ENCODE peak calls at places on chromosomes 3 and 15, in nine cellular contexts. One of them, this sample, is unnamed.

GRCh38 chr3:47661121-47661752 is 82.6 kb upstream of the CSPG5 start:
- DNase-seq in astrocyte: peak; percentile 69
- DNase-seq in Peyer's patch: no peak
- DNase-seq in MM.1S: no peak
- DNase-seq in hepatocyte: peak; percentile 29
- DNase-seq in cardiac muscle cell: no peak
- DNase-seq in CD8-positive, alpha-beta T cell: no peak
- DNase-seq in ovary: no peak
- DNase-seq in esophagus muscularis mucosa: no peak
- DNase-seq in this sample: peak; percentile 56

GRCh38 chr15:94206463-94207167 is 24.7 kb upstream of the MCTP2 start:
- DNase-seq in cardiac muscle cell: no peak
- DNase-seq in hepatocyte: no peak
- DNase-seq in CD8-positive, alpha-beta T cell: no peak
- DNase-seq in astrocyte: peak; percentile 61
- DNase-seq in esophagus muscularis mucosa: no peak
- DNase-seq in MM.1S: no peak
- DNase-seq in Peyer's patch: no peak
- DNase-seq in ovary: no peak
- DNase-seq in this sample: peak; percentile 96

GRCh38 chr3:16203031-16203430 is 28.6 kb downstream of the GALNT15 start:
- DNase-seq in esophagus muscularis mucosa: no peak
- DNase-seq in CD8-positive, alpha-beta T cell: no peak
- DNase-seq in hepatocyte: no peak
- DNase-seq in cardiac muscle cell: no peak
- DNase-seq in astrocyte: peak; percentile 84
- DNase-seq in Peyer's patch: no peak
- DNase-seq in ovary: no peak
- DNase-seq in MM.1S: no peak
- DNase-seq in this sample: peak; percentile 62

GRCh38 chr3:59424268-59425010 is 374.6 kb upstream of the CFAP20DC start:
- DNase-seq in hepatocyte: no peak
- DNase-seq in astrocyte: peak; percentile 91
- DNase-seq in cardiac muscle cell: no peak
- DNase-seq in esophagus muscularis mucosa: no peak
- DNase-seq in MM.1S: peak; percentile 88
- DNase-seq in Peyer's patch: no peak
- DNase-seq in CD8-positive, alpha-beta T cell: no peak
- DNase-seq in ovary: no peak
- DNase-seq in this sample: peak; percentile 92

GRCh38 chr3:89300519-89300918 is 193.1 kb downstream of the EPHA3 start:
- DNase-seq in Peyer's patch: no peak
- DNase-seq in hepatocyte: no peak
- DNase-seq in CD8-positive, alpha-beta T cell: no peak
- DNase-seq in cardiac muscle cell: no peak
- DNase-seq in esophagus muscularis mucosa: no peak
- DNase-seq in ovary: no peak
- DNase-seq in MM.1S: no peak
- DNase-seq in astrocyte: peak; percentile 50
- DNase-seq in this sample: no peak

GRCh38 chr15:25545017-25545416 is 106.2 kb upstream of the UBE3A start:
- DNase-seq in cardiac muscle cell: no peak
- DNase-seq in Peyer's patch: no peak
- DNase-seq in ovary: no peak
- DNase-seq in hepatocyte: no peak
- DNase-seq in astrocyte: peak; percentile 72
- DNase-seq in CD8-positive, alpha-beta T cell: no peak
- DNase-seq in esophagus muscularis mucosa: no peak
- DNase-seq in MM.1S: no peak
- DNase-seq in this sample: peak; percentile 75

GRCh38 chr15:98966036-98966787 is 41.4 kb downstream of the PGPEP1L start:
- DNase-seq in MM.1S: no peak
- DNase-seq in esophagus muscularis mucosa: no peak
- DNase-seq in CD8-positive, alpha-beta T cell: no peak
- DNase-seq in Peyer's patch: no peak
- DNase-seq in ovary: no peak
- DNase-seq in astrocyte: peak; percentile 35
- DNase-seq in hepatocyte: no peak
- DNase-seq in cardiac muscle cell: peak; percentile 11
- DNase-seq in this sample: no peak

GRCh38 chr3:94811836-94812235 is 749.0 kb downstream of the NSUN3 start:
- DNase-seq in astrocyte: no peak
- DNase-seq in ovary: no peak
- DNase-seq in hepatocyte: no peak
- DNase-seq in Peyer's patch: no peak
- DNase-seq in MM.1S: no peak
- DNase-seq in esophagus muscularis mucosa: no peak
- DNase-seq in CD8-positive, alpha-beta T cell: no peak
- DNase-seq in cardiac muscle cell: no peak
- DNase-seq in this sample: no peak

GRCh38 chr3:176505878-176506621 is 691.2 kb downstream of the TBL1XR1 start:
- DNase-seq in MM.1S: no peak
- DNase-seq in astrocyte: no peak
- DNase-seq in esophagus muscularis mucosa: no peak
- DNase-seq in ovary: no peak
- DNase-seq in CD8-positive, alpha-beta T cell: no peak
- DNase-seq in Peyer's patch: no peak
- DNase-seq in hepatocyte: no peak
- DNase-seq in cardiac muscle cell: no peak
- DNase-seq in this sample: no peak

GRCh38 chr3:184639351-184639750 is 72.5 kb downstream of the MAGEF1 start:
- DNase-seq in hepatocyte: no peak
- DNase-seq in Peyer's patch: no peak
- DNase-seq in ovary: no peak
- DNase-seq in cardiac muscle cell: no peak
- DNase-seq in CD8-positive, alpha-beta T cell: no peak
- DNase-seq in astrocyte: no peak
- DNase-seq in MM.1S: no peak
- DNase-seq in esophagus muscularis mucosa: no peak
- DNase-seq in this sample: no peak

GRCh38 chr15:64334530-64334929 is 21.4 kb downstream of the CSNK1G1 start:
- DNase-seq in hepatocyte: no peak
- DNase-seq in Peyer's patch: peak; percentile 66
- DNase-seq in MM.1S: no peak
- DNase-seq in ovary: no peak
- DNase-seq in CD8-positive, alpha-beta T cell: peak; percentile 6
- DNase-seq in esophagus muscularis mucosa: no peak
- DNase-seq in astrocyte: no peak
- DNase-seq in cardiac muscle cell: peak; percentile 3
- DNase-seq in this sample: peak; percentile 9

GRCh38 chr3:182980204-182981037 is at the start of gene DCUN1D1:
- DNase-seq in esophagus muscularis mucosa: no peak
- DNase-seq in astrocyte: peak; percentile 60
- DNase-seq in cardiac muscle cell: peak; percentile 94
- DNase-seq in hepatocyte: peak; percentile 95
- DNase-seq in ovary: peak; percentile 88
- DNase-seq in CD8-positive, alpha-beta T cell: peak; percentile 83
- DNase-seq in MM.1S: peak; percentile 94
- DNase-seq in Peyer's patch: peak; percentile 92
- DNase-seq in this sample: peak; percentile 55

DNA sequence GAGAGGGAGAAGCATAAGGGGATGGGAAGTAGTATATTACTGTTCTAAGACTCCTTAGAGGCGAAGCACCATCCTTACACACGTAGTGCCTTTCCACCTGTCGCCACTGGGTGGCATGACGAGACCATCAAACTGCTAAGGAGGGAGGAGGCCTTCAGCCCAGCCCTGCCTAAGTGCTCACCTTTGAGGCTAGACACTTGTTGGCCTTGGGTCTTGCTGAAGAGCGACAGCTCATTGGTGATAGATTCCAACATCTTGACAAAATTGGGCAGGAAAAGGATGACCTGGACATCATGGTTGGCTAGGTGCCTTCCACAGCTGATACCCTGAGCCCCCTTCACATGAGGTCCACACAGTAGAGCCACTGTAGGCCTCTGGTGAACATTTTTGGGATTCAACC is 19.6 kb downstream of the CLK3 start:
- DNase-seq in hepatocyte: peak; percentile 81
- DNase-seq in ovary: peak; percentile 61
- DNase-seq in esophagus muscularis mucosa: no peak
- DNase-seq in Peyer's patch: peak; percentile 78
- DNase-seq in MM.1S: peak; percentile 76
- DNase-seq in CD8-positive, alpha-beta T cell: peak; percentile 53
- DNase-seq in astrocyte: peak; percentile 29
- DNase-seq in cardiac muscle cell: peak; percentile 68
- DNase-seq in this sample: peak; percentile 59
- TF ChIP-seq CTCF in hepatocyte: peak; percentile 82
- TF ChIP-seq CTCF in ovary: peak; percentile 75
- TF ChIP-seq CTCF in esophagus muscularis mucosa: peak; percentile 85
- TF ChIP-seq CTCF in Peyer's patch: peak; percentile 86
- TF ChIP-seq CTCF in MM.1S: peak; percentile 95
- TF ChIP-seq CTCF in CD8-positive, alpha-beta T cell: peak; percentile 82
- TF ChIP-seq CTCF in astrocyte: peak; percentile 85
- TF ChIP-seq CTCF in cardiac muscle cell: peak; percentile 87
- TF ChIP-seq CTCF in this sample: peak; percentile 84

DNA sequence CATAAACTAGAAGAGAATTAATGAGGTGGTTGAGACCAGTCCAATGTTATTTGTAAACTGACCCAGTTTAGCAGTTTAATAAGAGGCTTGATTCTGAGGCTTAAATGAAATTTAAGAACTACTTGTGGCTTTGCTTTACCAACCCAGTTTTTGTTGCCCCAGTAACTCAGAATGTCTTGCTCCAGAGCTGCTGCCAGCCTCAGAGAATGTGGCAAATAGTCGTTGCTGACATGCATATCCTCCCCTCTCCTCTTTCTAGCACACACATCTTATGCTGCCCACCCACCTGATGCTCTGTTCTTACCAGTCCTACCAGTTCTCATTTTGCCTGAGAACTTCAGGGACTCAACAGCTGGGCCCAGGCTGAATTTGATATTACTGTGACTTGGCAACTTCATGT is 92.4 kb upstream of the TSC22D2 start:
- DNase-seq in hepatocyte: no peak
- DNase-seq in Peyer's patch: no peak
- DNase-seq in esophagus muscularis mucosa: no peak
- DNase-seq in MM.1S: no peak
- DNase-seq in CD8-positive, alpha-beta T cell: no peak
- DNase-seq in cardiac muscle cell: no peak
- DNase-seq in ovary: no peak
- DNase-seq in astrocyte: no peak
- DNase-seq in this sample: no peak
- H3K36me3 ChIP-seq in hepatocyte: no peaks in the 10 kb centered on the region
- H3K36me3 ChIP-seq in Peyer's patch: no peaks in the 10 kb centered on the region
- H3K36me3 ChIP-seq in esophagus muscularis mucosa: no peaks in the 10 kb centered on the region
- H3K36me3 ChIP-seq in MM.1S: no peaks in the 10 kb centered on the region
- H3K36me3 ChIP-seq in CD8-positive, alpha-beta T cell: no peaks in the 10 kb centered on the region
- H3K36me3 ChIP-seq in cardiac muscle cell: no peaks in the 10 kb centered on the region
- H3K36me3 ChIP-seq in ovary: no peaks in the 10 kb centered on the region
- H3K36me3 ChIP-seq in astrocyte: no peaks in the 10 kb centered on the region
- H3K36me3 ChIP-seq in this sample: no peaks in the 10 kb centered on the region

GRCh38 chr15:74324714-74325113 is 42.7 kb downstream of the CYP11A1 start:
- DNase-seq in esophagus muscularis mucosa: no peak
- DNase-seq in astrocyte: no peak
- DNase-seq in ovary: no peak
- DNase-seq in cardiac muscle cell: no peak
- DNase-seq in hepatocyte: no peak
- DNase-seq in Peyer's patch: no peak
- DNase-seq in CD8-positive, alpha-beta T cell: no peak
- DNase-seq in MM.1S: no peak
- DNase-seq in this sample: no peak

GRCh38 chr15:74326759-74327158 is 40.7 kb downstream of the CYP11A1 start:
- DNase-seq in Peyer's patch: no peak
- DNase-seq in MM.1S: no peak
- DNase-seq in astrocyte: no peak
- DNase-seq in ovary: peak; percentile 95
- DNase-seq in esophagus muscularis mucosa: no peak
- DNase-seq in hepatocyte: no peak
- DNase-seq in cardiac muscle cell: no peak
- DNase-seq in CD8-positive, alpha-beta T cell: no peak
- DNase-seq in this sample: no peak

GRCh38 chr15:74330861-74331408 is 36.5 kb downstream of the CYP11A1 start:
- DNase-seq in ovary: no peak
- DNase-seq in CD8-positive, alpha-beta T cell: no peak
- DNase-seq in esophagus muscularis mucosa: no peak
- DNase-seq in MM.1S: no peak
- DNase-seq in cardiac muscle cell: no peak
- DNase-seq in hepatocyte: no peak
- DNase-seq in Peyer's patch: peak; percentile 43
- DNase-seq in astrocyte: no peak
- DNase-seq in this sample: no peak

GRCh38 chr15:74328331-74329056 is 39.0 kb downstream of the CYP11A1 start:
- DNase-seq in Peyer's patch: no peak
- DNase-seq in MM.1S: no peak
- DNase-seq in ovary: no peak
- DNase-seq in esophagus muscularis mucosa: no peak
- DNase-seq in hepatocyte: no peak
- DNase-seq in cardiac muscle cell: no peak
- DNase-seq in astrocyte: no peak
- DNase-seq in CD8-positive, alpha-beta T cell: no peak
- DNase-seq in this sample: no peak

DNA sequence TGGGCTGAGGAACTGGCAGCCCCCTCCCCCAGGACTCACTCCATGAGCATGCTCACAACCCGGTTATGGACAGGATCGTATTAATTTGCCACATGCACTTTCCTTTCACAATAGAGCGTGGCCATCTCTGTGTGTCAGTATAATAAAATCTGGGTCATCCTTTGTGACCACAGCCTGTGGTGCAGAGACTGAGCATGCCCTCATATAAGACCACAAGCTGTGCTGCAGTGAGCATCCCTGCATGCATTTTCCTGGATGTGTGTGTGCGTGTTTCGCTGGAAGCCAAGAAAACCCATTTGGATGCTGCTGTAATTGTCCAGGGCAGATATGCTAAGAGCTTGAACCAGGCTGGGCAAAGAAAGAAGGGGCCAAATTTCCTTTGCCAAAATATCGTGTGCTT is 39.7 kb downstream of the CYP11A1 start:
- DNase-seq in esophagus muscularis mucosa: no peak
- DNase-seq in Peyer's patch: no peak
- DNase-seq in cardiac muscle cell: no peak
- DNase-seq in CD8-positive, alpha-beta T cell: no peak
- DNase-seq in ovary: no peak
- DNase-seq in astrocyte: no peak
- DNase-seq in hepatocyte: no peak
- DNase-seq in MM.1S: no peak
- DNase-seq in this sample: no peak
- H3K27me3 ChIP-seq in esophagus muscularis mucosa: no peaks in the 10 kb centered on the region
- H3K27me3 ChIP-seq in Peyer's patch: no peaks in the 10 kb centered on the region
- H3K27me3 ChIP-seq in cardiac muscle cell: no peaks in the 10 kb centered on the region
- H3K27me3 ChIP-seq in CD8-positive, alpha-beta T cell: no peaks in the 10 kb centered on the region
- H3K27me3 ChIP-seq in ovary: no peaks in the 10 kb centered on the region
- H3K27me3 ChIP-seq in astrocyte: peaks cover 2% of the 10 kb centered on the region
- H3K27me3 ChIP-seq in hepatocyte: no peaks in the 10 kb centered on the region
- H3K27me3 ChIP-seq in MM.1S: peaks cover 70% of the 10 kb centered on the region
- H3K27me3 ChIP-seq in this sample: peaks cover 2% of the 10 kb centered on the region

DNA sequence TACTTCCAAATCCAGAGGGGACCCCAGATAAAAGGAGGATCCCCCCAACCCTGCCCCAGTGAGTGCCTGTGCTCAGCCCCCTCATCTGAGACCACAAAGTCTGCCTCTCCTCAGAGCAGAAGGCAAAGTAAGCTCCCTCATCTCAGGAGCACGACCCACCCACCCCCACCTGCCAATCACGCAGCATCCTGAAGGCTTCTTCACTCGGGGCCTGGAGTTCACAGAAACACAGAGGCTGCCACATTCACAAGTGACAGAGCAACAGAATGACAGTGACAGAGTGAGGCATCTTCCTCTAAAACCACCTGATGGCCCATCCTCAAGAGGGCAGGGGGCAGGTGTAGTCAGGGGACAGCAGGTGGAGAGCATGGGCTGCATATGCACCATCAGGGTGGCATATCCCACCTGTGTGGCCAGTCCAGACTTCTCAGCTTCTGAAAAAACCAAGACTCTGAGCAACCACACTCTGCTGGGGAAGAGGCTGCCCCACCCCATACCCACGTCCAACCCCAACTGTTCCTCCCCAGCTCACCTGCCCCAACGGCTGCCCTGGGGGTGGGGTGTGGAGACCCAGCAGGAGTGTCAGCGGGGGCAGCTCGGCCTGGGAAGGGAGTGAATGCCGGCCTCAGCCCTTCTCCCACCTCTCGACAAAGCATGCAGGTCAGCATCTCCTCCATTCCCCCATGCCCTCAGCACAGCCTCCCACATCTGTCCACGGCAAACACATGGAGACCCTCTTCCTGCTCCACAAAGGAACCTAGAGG is 19.3 kb downstream of the ADCY5 start:
- DNase-seq in hepatocyte: no peak
- DNase-seq in CD8-positive, alpha-beta T cell: no peak
- DNase-seq in Peyer's patch: no peak
- DNase-seq in astrocyte: no peak
- DNase-seq in ovary: no peak
- DNase-seq in cardiac muscle cell: no peak
- DNase-seq in MM.1S: no peak
- DNase-seq in esophagus muscularis mucosa: no peak
- DNase-seq in this sample: no peak
- TF ChIP-seq CTCF in hepatocyte: no peak
- TF ChIP-seq CTCF in CD8-positive, alpha-beta T cell: no peak
- TF ChIP-seq CTCF in Peyer's patch: no peak
- TF ChIP-seq CTCF in astrocyte: no peak
- TF ChIP-seq CTCF in ovary: no peak
- TF ChIP-seq CTCF in cardiac muscle cell: no peak
- TF ChIP-seq CTCF in MM.1S: no peak
- TF ChIP-seq CTCF in esophagus muscularis mucosa: no peak
- TF ChIP-seq CTCF in this sample: no peak

This sample was measured in bronchial epithelial cell.